ENCODE peak calls at places on chromosomes 5 and 9, in seven cellular contexts. M, S, U, W, K, G and H are unnamed samples.

GRCh38 chr9:97847474-97848236 is 5.4 kb upstream of the FOXE1 start:
- DNase-seq in W (no peak), S (no peak), K (no peak), G (no peak), M (no peak), U (no peak), H (no peak)

GRCh38 chr5:92917044-92917443 is 664.0 kb downstream of the NR2F1-AS1 start:
- DNase-seq in W (no peak), U (no peak), G (no peak), S (no peak), M (no peak), K (no peak), H (no peak)

GRCh38 chr5:131513780-131514179 is 121.2 kb downstream of the RAPGEF6 start:
- DNase-seq in W (no peak), G (peak; percentile 43), S (no peak), M (no peak), U (no peak), K (no peak), H (no peak)

GRCh38 chr9:224540-225520 is 10.2 kb downstream of the DOCK8 start:
- DNase-seq in G (no peak), U (no peak), M (peak; percentile 34), W (no peak), K (peak; percentile 15), S (no peak), H (no peak)

GRCh38 chr5:163379298-163380155 is 57.9 kb upstream of the CCNG1 start:
- DNase-seq in M (peak; percentile 27), U (peak; percentile 8), K (peak; percentile 78), W (no peak), G (no peak), S (no peak), H (no peak)

GRCh38 chr5:150374651-150375050 is 17.2 kb downstream of the TCOF1 start:
- DNase-seq in W (no peak), K (no peak), S (no peak), M (no peak), U (no peak), G (no peak), H (no peak)

GRCh38 chr9:107067715-107068416 is 204.9 kb downstream of the ZNF462 start:
- DNase-seq in G (no peak), U (no peak), K (no peak), S (no peak), W (no peak), M (no peak), H (no peak)

GRCh38 chr5:142246263-142246662 is 78.6 kb downstream of the SPRY4 start:
- DNase-seq in M (no peak), K (peak; percentile 73), U (no peak), G (no peak), W (no peak), S (no peak), H (no peak)

GRCh38 chr9:108746864-108747263 is 108.9 kb downstream of the ACTL7B start:
- DNase-seq in W (no peak), S (no peak), K (no peak), M (no peak), G (no peak), U (no peak), H (no peak)

GRCh38 chr5:157356576-157356975 is 90.7 kb downstream of the CYFIP2 start:
- DNase-seq in U (no peak), G (no peak), M (no peak), S (no peak), K (no peak), W (no peak), H (no peak)

GRCh38 chr9:87867391-87867790 is 15.3 kb upstream of the SPATA31E1 start:
- DNase-seq in M (no peak), W (no peak), G (no peak), K (no peak), S (no peak), U (no peak), H (no peak)

GRCh38 chr9:127835930-127836586 is 18.4 kb downstream of the ENG start:
- DNase-seq in G (no peak), M (no peak), K (no peak), W (peak; percentile 79), S (no peak), U (peak; percentile 57), H (no peak)

GRCh38 chr5:116814656-116815055 is 240.0 kb upstream of the SEMA6A start:
- DNase-seq in S (no peak), G (no peak), K (no peak), U (no peak), M (no peak), W (no peak), H (no peak)

GRCh38 chr9:38183994-38184568 is 115.1 kb upstream of the SHB start:
- DNase-seq in U (no peak), S (no peak), M (no peak), W (no peak), K (peak; percentile 52), G (no peak), H (no peak)

GRCh38 chr5:178577944-178578343 is 12.2 kb downstream of the COL23A1 start:
- DNase-seq in S (no peak), M (no peak), G (no peak), W (no peak), K (no peak), U (no peak), H (no peak)

GRCh38 chr9:92966518-92966800 is 19.1 kb downstream of the FGD3 start:
- DNase-seq in G (no peak), K (no peak), U (no peak), S (no peak), W (no peak), M (no peak), H (no peak)

GRCh38 chr5:140251527-140251973 is 51.4 kb downstream of the PFDN1 start:
- DNase-seq in S (no peak), U (peak; percentile 83), W (no peak), G (peak; percentile 84), M (peak; percentile 74), K (peak; percentile 87), H (no peak)

GRCh38 chr5:154179846-154180710 is 10.5 kb upstream of the GALNT10 start:
- DNase-seq in W (no peak), K (peak; percentile 65), S (peak; percentile 42), U (peak; percentile 33), G (peak; percentile 69), M (peak; percentile 41), H (no peak)

GRCh38 chr9:111110805-111111204 is 72.5 kb upstream of the LPAR1 start:
- DNase-seq in S (no peak), M (no peak), K (no peak), G (no peak), W (no peak), U (no peak), H (no peak)

GRCh38 chr9:97986466-97986865 is 3.3 kb downstream of the ANP32B start:
- DNase-seq in S (no peak), U (no peak), W (no peak), K (no peak), M (peak; percentile 24), G (peak; percentile 57), H (no peak)

GRCh38 chr5:152406082-152406481 is 1.0 kb upstream of the NMUR2 start:
- DNase-seq in K (no peak), S (no peak), G (no peak), M (no peak), W (no peak), U (no peak), H (no peak)

GRCh38 chr5:95817430-95817829 is 5.1 kb downstream of the GLRX start:
- DNase-seq in W (peak; percentile 45), G (peak; percentile 24), M (no peak), K (no peak), U (no peak), S (no peak), H (no peak)

GRCh38 chr5:169711826-169712225 is 74.8 kb downstream of the DOCK2 start:
- DNase-seq in U (no peak), W (no peak), M (no peak), K (no peak), S (no peak), G (no peak), H (no peak)

GRCh38 chr9:72844440-72844768 is 108.4 kb downstream of the ALDH1A1 start:
- DNase-seq in K (no peak), M (no peak), W (no peak), S (no peak), G (no peak), U (no peak), H (no peak)

GRCh38 chr5:88486466-88486865 is 217.8 kb upstream of the TMEM161B start:
- DNase-seq in M (no peak), W (no peak), K (no peak), G (no peak), S (no peak), U (no peak), H (no peak)

GRCh38 chr5:177092178-177093081 is 5.7 kb downstream of the FGFR4 start:
- DNase-seq in K (no peak), G (no peak), S (no peak), W (no peak), U (no peak), M (no peak), H (no peak)

GRCh38 chr5:40799248-40799647 is 1.1 kb upstream of the PRKAA1 start:
- DNase-seq in U (no peak), K (no peak), G (no peak), M (no peak), S (no peak), W (no peak), H (no peak)

GRCh38 chr5:143024227-143024920 is 254.2 kb downstream of the ARHGAP26 start:
- DNase-seq in S (no peak), K (no peak), W (no peak), G (no peak), U (no peak), M (no peak), H (no peak)

GRCh38 chr5:157384971-157385709 is 74.9 kb upstream of the NIPAL4 start:
- DNase-seq in M (peak; percentile 94), W (peak; percentile 85), S (no peak), G (no peak), K (peak; percentile 87), U (peak; percentile 92), H (no peak)

GRCh38 chr5:89686081-89686765 is 723.3 kb downstream of the CETN3 start:
- DNase-seq in W (no peak), K (peak; percentile 10), U (no peak), G (no peak), S (no peak), M (no peak), H (no peak)